ENCODE peak calls at places on chromosomes 3 and 15, in six cellular contexts. N, Z, J, G, R and E are unnamed samples.

GRCh38 chr3:181703701-181704420 is 7.9 kb upstream of the SOX2 start:
- DNase-seq in N (no peak), Z (no peak), J (no peak), G (no peak), R (no peak), E (no peak)

GRCh38 chr3:63857311-63857710 is 6.3 kb downstream of the THOC7 start:
- DNase-seq in N (no peak), Z (no peak), J (no peak), G (no peak), R (no peak), E (no peak)

GRCh38 chr3:143349455-143349854 is 229.9 kb downstream of the CHST2 start:
- DNase-seq in N (no peak), Z (no peak), J (no peak), G (no peak), R (no peak), E (no peak)

GRCh38 chr15:62071711-62072308 is 5.0 kb downstream of the C2CD4A start:
- DNase-seq in N (no peak), Z (peak; percentile 39), J (peak; percentile 52), G (peak; percentile 57), R (peak; percentile 39), E (peak; percentile 50)

GRCh38 chr3:23959147-23959900 is 14.2 kb downstream of the NR1D2 start:
- DNase-seq in N (no peak), Z (peak; percentile 92), J (no peak), G (peak; percentile 95), R (peak; percentile 82), E (no peak)

GRCh38 chr3:194537732-194538247 is 51.0 kb upstream of the ATP13A3 start:
- DNase-seq in N (peak; percentile 43), Z (peak; percentile 67), J (no peak), G (peak; percentile 87), R (no peak), E (no peak)

GRCh38 chr3:70358978-70359580 is 46.6 kb upstream of the MDFIC2 start:
- DNase-seq in N (no peak), Z (peak; percentile 2), J (no peak), G (peak; percentile 40), R (peak; percentile 3), E (peak; percentile 8)

GRCh38 chr3:126679831-126680677 is 24.0 kb upstream of the CHCHD6 start:
- DNase-seq in N (no peak), Z (peak; percentile 66), J (no peak), G (no peak), R (no peak), E (no peak)

GRCh38 chr15:76183906-76184639 is 124.3 kb downstream of the TMEM266 start:
- DNase-seq in N (no peak), Z (no peak), J (no peak), G (no peak), R (no peak), E (no peak)

GRCh38 chr3:76040946-76041345 is 255.6 kb upstream of the ZNF717 start:
- DNase-seq in N (no peak), Z (no peak), J (no peak), G (peak; percentile 49), R (no peak), E (no peak)

GRCh38 chr3:36219398-36219797 is 160.9 kb upstream of the STAC start:
- DNase-seq in N (no peak), Z (no peak), J (no peak), G (peak; percentile 3), R (no peak), E (no peak)

GRCh38 chr3:145188079-145188785 is 972.8 kb downstream of the PLOD2 start:
- DNase-seq in N (no peak), Z (no peak), J (no peak), G (no peak), R (no peak), E (no peak)

GRCh38 chr3:63679181-63679580 is 26.7 kb downstream of the SNTN start:
- DNase-seq in N (no peak), Z (no peak), J (no peak), G (no peak), R (no peak), E (no peak)

GRCh38 chr15:66654718-66655375 is 47.2 kb upstream of the SMAD6 start:
- DNase-seq in N (no peak), Z (no peak), J (no peak), G (no peak), R (no peak), E (no peak)

GRCh38 chr3:119794971-119795612 is 13.2 kb downstream of the NR1I2 start:
- DNase-seq in N (no peak), Z (no peak), J (no peak), G (no peak), R (peak; percentile 76), E (no peak)

GRCh38 chr3:112900088-112900487 is 53.4 kb upstream of the CD200R1L start:
- DNase-seq in N (no peak), Z (no peak), J (no peak), G (peak; percentile 5), R (no peak), E (no peak)

GRCh38 chr3:197465996-197466549 is 89.7 kb downstream of the BDH1 start:
- DNase-seq in N (no peak), Z (peak; percentile 71), J (no peak), G (peak; percentile 71), R (no peak), E (no peak)

GRCh38 chr15:56292546-56293316 is 49.1 kb upstream of the RFX7 start:
- DNase-seq in N (no peak), Z (no peak), J (no peak), G (no peak), R (no peak), E (no peak)

GRCh38 chr3:162367443-162368132 is 871.0 kb downstream of the OTOL1 start:
- DNase-seq in N (no peak), Z (no peak), J (no peak), G (peak; percentile 61), R (no peak), E (no peak)

GRCh38 chr3:144363856-144364255 is 392.2 kb downstream of the DIPK2A start:
- DNase-seq in N (no peak), Z (no peak), J (no peak), G (no peak), R (no peak), E (no peak)

GRCh38 chr15:57640935-57641682 is 49.4 kb downstream of the MYZAP start:
- DNase-seq in N (no peak), Z (no peak), J (peak; percentile 21), G (peak; percentile 12), R (peak; percentile 63), E (peak; percentile 18)

DNA sequence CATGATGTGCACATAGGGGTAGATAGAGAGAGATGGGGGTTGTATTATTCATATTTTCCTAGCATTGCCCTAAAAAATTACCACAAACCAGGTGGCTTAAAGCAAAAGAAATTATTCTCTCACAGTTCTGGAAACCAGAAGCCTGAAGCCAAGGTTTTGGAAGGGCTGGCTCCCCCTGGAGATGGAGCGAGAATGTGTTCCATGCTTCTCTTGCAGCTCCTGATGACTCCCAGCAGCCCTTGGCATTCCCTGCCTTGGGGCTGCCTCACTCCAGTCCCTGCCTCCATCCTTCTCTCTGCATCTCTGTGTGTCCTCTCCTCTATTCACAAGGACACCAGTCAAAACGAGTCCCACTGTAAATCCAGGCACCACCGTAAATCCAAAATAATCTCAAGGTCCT is 91.5 kb upstream of the FAM174B start:
- DNase-seq in N (no peak), Z (no peak), J (no peak), G (no peak), R (no peak), E (no peak)
- TF ChIP-seq CTCF in N (no peak), Z (no peak), J (no peak), G (no peak), R (no peak), E (no peak)

GRCh38 chr3:129353589-129353941 is 74.9 kb downstream of the EFCAB12 start:
- DNase-seq in N (no peak), Z (no peak), J (no peak), G (no peak), R (no peak), E (no peak)

GRCh38 chr3:129348734-129349133 is 70.1 kb downstream of the HMCES start:
- DNase-seq in N (no peak), Z (no peak), J (no peak), G (no peak), R (no peak), E (no peak)

GRCh38 chr3:129349791-129350190 is 71.1 kb downstream of the HMCES start:
- DNase-seq in N (no peak), Z (no peak), J (no peak), G (no peak), R (no peak), E (no peak)

GRCh38 chr3:129352650-129353588 is 74.2 kb downstream of the HMCES start:
- DNase-seq in N (no peak), Z (no peak), J (no peak), G (no peak), R (no peak), E (no peak)

DNA sequence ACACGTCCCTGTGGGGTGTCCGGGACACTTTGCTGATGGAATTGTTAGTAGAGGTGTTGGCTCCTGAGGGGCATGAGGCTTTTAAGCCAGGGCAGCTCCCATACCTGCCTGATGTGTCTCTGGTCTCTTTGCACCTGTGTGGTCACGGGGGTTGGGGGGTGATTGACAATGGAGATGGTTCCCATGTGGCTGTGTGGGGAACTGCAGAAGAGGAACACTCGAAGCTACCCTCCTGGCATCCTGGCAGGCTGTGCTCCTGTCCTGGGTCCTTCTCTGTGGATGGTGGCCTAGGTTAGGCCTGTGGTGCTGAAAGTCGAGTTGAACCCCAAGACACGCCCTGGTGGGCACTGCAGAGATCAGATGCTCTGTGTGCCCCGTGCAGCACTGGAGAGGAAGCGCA is 73.4 kb downstream of the HMCES start:
- DNase-seq in N (no peak), Z (no peak), J (no peak), G (no peak), R (peak; percentile 35), E (no peak)
- TF ChIP-seq CTCF in N (no peak), Z (peak; percentile 63), J (no peak), G (no peak), R (no peak), E (no peak)

GRCh38 chr15:84656972-84657371 is 1.0 kb downstream of the NMB start:
- DNase-seq in N (no peak), Z (no peak), J (no peak), G (no peak), R (no peak), E (no peak)
- TF ChIP-seq CTCF in N (no peak), Z (no peak), J (no peak), G (no peak), R (no peak), E (no peak)

DNA sequence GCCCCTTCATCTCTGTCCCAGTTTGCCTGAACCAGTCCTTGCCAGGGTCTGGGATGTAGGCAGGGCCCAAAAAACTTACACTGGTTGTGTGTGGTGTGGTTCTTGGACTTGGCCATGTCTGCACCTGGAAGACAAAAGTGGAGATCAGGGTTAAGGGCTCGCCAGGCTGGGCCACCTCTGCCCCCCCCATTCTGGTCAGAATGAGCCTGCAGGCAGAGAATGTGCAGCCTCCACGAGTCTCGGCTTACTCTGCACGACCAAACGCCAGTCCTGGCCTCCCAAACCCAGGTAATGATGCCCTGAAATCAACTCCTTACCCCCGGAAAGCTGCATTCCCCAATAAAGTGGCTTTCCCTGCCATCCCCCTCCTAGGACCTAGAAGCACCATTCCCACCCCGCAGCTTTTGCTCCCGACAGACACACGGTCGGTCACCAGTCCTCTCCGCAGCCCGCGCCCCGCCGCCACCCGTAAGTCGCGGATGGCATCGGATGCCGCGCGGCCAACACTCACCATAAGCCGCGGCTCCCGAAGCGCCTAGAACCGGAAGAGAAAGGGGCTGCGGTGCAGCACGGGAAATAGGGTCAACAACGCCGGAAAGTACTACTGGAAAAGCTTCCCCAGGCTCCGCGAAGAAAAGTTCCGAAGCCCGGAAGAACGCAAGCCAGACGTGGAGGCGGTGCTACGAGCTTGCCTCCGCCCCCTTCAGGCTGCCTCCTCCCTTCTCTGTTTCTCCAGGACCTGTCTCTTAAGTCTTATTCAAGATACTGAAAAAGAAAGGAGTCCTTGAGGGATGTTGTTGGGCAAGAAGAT is at the start of gene RPL29:
- DNase-seq in N (peak; percentile 86), Z (peak; percentile 94), J (peak; percentile 94), G (peak; percentile 94), R (peak; percentile 88), E (peak; percentile 94)
- TF ChIP-seq CTCF in N (no peak), Z (peak; percentile 62), J (no peak), G (no peak), R (no peak), E (no peak)